ENCODE peak calls at places on chromosomes 11 and 22, in five cellular contexts. N is mesenchymal stem cell; I is right lobe of liver; V is psoas muscle; R is CD8-positive, alpha-beta memory T cell. W is an unnamed sample. For H3K27me3 and H3K4me1, the result is how much of the 10 kb centered on the place peaks cover.

GRCh38 chr11:10042699-10043098 is 251.3 kb downstream of the SBF2 start:
- DNase-seq in N (no peak), I (peak), V (no peak), R (no peak), W (no peak)

GRCh38 chr22:41203118-41203517 is 2.0 kb upstream of the L3MBTL2 start:
- DNase-seq in N (no peak), I (no peak), V (no peak), R (no peak), W (no peak)

GRCh38 chr11:118789501-118790356 is 1.2 kb downstream of the DDX6 start:
- DNase-seq in N (peak), I (no peak), V (no peak), R (peak), W (no peak)

GRCh38 chr11:15104166-15104565 is 10.6 kb upstream of the INSC start:
- DNase-seq in N (no peak), I (no peak), V (no peak), R (no peak), W (no peak)

GRCh38 chr11:17588721-17589120 is 41.7 kb downstream of the OTOG start:
- DNase-seq in N (no peak), I (no peak), V (no peak), R (no peak), W (no peak)

GRCh38 chr11:13207270-13207664 is 70.3 kb upstream of the BMAL1 start:
- DNase-seq in N (no peak), I (no peak), V (no peak), R (no peak), W (no peak)

GRCh38 chr11:25529572-25529971 is 802.4 kb upstream of the ANO3 start:
- DNase-seq in N (no peak), I (no peak), V (no peak), R (no peak), W (no peak)

GRCh38 chr22:50040717-50041116 is 17.4 kb downstream of the TTLL8 start:
- DNase-seq in N (no peak), I (no peak), V (no peak), R (no peak), W (peak)

GRCh38 chr11:96013459-96014213 is 89.7 kb upstream of the MTMR2 start:
- DNase-seq in N (no peak), I (no peak), V (no peak), R (no peak), W (no peak)

GRCh38 chr11:1458340-1459218 is 28.0 kb downstream of the MOB2 start:
- DNase-seq in N (peak), I (no peak), V (peak), R (no peak), W (peak)

GRCh38 chr11:11230802-11231562 is 122.1 kb downstream of the CSNK2A3 start:
- DNase-seq in N (no peak), I (no peak), V (no peak), R (no peak), W (no peak)

GRCh38 chr11:100930185-100930778 is 199.3 kb downstream of the PGR start:
- DNase-seq in N (peak), I (no peak), V (no peak), R (no peak), W (no peak)

GRCh38 chr11:60993611-60994010 is 22.1 kb downstream of the CD6 start:
- DNase-seq in N (no peak), I (no peak), V (no peak), R (no peak), W (no peak)

GRCh38 chr11:1852271-1852877 is 510 bp upstream of the LSP1 start:
- DNase-seq in N (no peak), I (no peak), V (no peak), R (no peak), W (no peak)

GRCh38 chr22:46023558-46023981 is 46.6 kb upstream of the WNT7B start:
- DNase-seq in N (peak), I (peak), V (peak), R (no peak), W (peak)

GRCh38 chr22:30290679-30291333 is 1.5 kb upstream of the CASTOR1 start:
- DNase-seq in N (peak), I (peak), V (peak), R (no peak), W (peak)

GRCh38 chr22:19809741-19810140 is 44.9 kb downstream of the GNB1L start:
- DNase-seq in N (no peak), I (no peak), V (no peak), R (no peak), W (no peak)

GRCh38 chr11:96098511-96099241 is 174.8 kb upstream of the MTMR2 start:
- DNase-seq in N (peak), I (no peak), V (no peak), R (no peak), W (no peak)

GRCh38 chr22:39428597-39429071 is 28.2 kb upstream of the MGAT3 start:
- DNase-seq in N (no peak), I (no peak), V (peak), R (no peak), W (no peak)

GRCh38 chr22:43050995-43051394 is 36.0 kb upstream of the PACSIN2 start:
- DNase-seq in N (no peak), I (no peak), V (no peak), R (no peak), W (no peak)

GRCh38 chr11:111911563-111912401 is at the start of gene CRYAB:
- DNase-seq in N (peak), I (no peak), V (peak), R (no peak), W (peak)

GRCh38 chr11:61071208-61071681 is 31.0 kb upstream of the CD5 start:
- DNase-seq in N (no peak), I (no peak), V (no peak), R (peak), W (no peak)

GRCh38 chr11:18371279-18371678 is 23.1 kb upstream of the LDHA start:
- DNase-seq in N (no peak), I (no peak), V (no peak), R (no peak), W (no peak)

GRCh38 chr11:2901196-2901796 is 15.7 kb upstream of the CDKN1C start:
- DNase-seq in N (no peak), I (no peak), V (no peak), R (no peak), W (no peak)

GRCh38 chr11:2903672-2904011 is 18.1 kb upstream of the CDKN1C start:
- DNase-seq in N (no peak), I (no peak), V (no peak), R (no peak), W (no peak)

GRCh38 chr11:2902784-2903671 is 17.5 kb upstream of the CDKN1C start:
- DNase-seq in N (no peak), I (peak), V (no peak), R (no peak), W (no peak)

GRCh38 chr11:2904153-2905052 is 18.8 kb upstream of the CDKN1C start:
- DNase-seq in N (no peak), I (peak), V (no peak), R (no peak), W (no peak)

GRCh38 chr11:2901854-2902783 is 16.5 kb upstream of the CDKN1C start:
- DNase-seq in N (peak), I (peak), V (peak), R (peak), W (peak)
- H3K27ac ChIP-seq in N (no peak), I (peak), V (peak), R (peak), W (peak)

DNA sequence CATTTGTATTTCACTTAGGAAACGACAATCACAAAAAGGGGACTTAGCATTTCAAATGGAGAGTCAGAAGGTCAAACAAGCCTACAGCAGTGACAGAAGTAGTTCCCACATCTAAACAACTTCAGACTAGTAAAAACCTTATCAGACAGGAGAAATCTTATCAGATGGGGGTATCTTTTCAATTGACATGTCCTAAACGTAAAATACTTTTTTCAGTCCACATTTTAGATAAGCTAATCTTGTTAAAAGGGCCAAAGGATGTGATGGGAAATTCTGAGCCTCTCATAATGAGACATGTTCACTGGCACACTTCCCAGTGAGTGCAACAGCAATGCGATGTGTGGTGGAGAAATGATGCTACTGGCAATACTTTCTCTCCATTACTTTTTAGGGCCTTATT is 2.4 kb downstream of the MAPK1 start:
- DNase-seq in N (peak), I (no peak), V (peak), R (no peak), W (no peak)
- H3K27me3 ChIP-seq in N (under half), I (under half), V (under half), R (under half), W (under half)

DNA sequence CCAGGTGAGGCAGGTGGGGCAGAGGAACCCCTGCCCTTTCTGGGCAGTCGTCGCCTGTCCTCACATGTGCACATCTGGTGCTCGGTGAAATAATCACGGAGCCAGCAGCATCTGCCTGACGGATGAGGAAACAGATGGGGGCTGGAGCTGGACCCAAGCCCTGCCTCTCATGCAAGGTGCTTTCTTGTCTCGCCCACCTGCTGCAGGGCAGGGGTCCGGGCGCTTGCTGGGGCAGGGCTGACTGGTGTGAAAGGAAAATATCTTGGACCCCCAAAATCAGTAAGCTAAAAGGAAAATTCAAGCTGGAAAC is 3.3 kb downstream of the ALDH3B2 start:
- DNase-seq in N (no peak), I (no peak), V (no peak), R (no peak), W (no peak)
- H3K4me1 ChIP-seq in N (under half), I (under half), V (under half), R (under half), W (under half)

GRCh38 chr11:80700386-80700785 is 1259.6 kb upstream of the TENM4 start:
- DNase-seq in N (peak), I (no peak), V (no peak), R (no peak), W (no peak)

GRCh38 chr11:80698646-80699045 is 1257.8 kb upstream of the TENM4 start:
- DNase-seq in N (no peak), I (no peak), V (no peak), R (no peak), W (no peak)

DNA sequence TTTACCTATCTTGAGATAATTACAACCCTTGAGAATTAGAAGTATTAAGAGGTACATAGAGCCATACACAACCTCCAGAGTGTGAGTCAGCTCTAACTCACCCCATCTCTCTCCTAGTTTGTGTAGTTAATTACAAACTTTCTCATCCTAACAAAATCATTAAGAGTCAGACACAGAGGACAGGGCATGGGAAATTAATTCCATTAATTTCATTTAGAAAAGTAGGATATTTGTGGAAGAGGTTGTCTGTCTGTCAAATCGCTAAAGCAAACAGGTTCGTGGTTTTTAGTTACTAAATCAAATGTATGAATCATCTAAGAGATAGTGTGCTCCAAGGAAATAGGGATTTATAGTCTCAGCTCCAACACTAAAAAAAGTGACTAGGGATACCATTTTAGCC is 1261.4 kb upstream of the TENM4 start:
- DNase-seq in N (peak), I (no peak), V (no peak), R (no peak), W (no peak)
- H3K27ac ChIP-seq in N (no peak), I (no peak), V (no peak), R (no peak), W (no peak)